ENCODE peak calls at places on chromosomes 5 and 9, in four cellular contexts. One of them, this sample, is unnamed.
A peak's percentile ranks its signal among the peaks of the same experiment; 100 is the strongest.

GRCh38 chr9:124040935-124041816 is 29.6 kb downstream of the LHX2 start:
- DNase-seq in lower lobe of right lung: peak; percentile 62
- DNase-seq in transverse colon: peak; percentile 58
- DNase-seq in cardiac muscle cell: peak; percentile 52
- DNase-seq in this sample: no peak

GRCh38 chr9:112348257-112348992 is 15.0 kb upstream of the PTBP3 start:
- DNase-seq in lower lobe of right lung: peak; percentile 89
- DNase-seq in transverse colon: peak; percentile 91
- DNase-seq in cardiac muscle cell: peak; percentile 57
- DNase-seq in this sample: no peak

GRCh38 chr5:62082370-62082778 is 223.6 kb upstream of the KIF2A start:
- DNase-seq in lower lobe of right lung: no peak
- DNase-seq in cardiac muscle cell: no peak
- DNase-seq in transverse colon: no peak
- DNase-seq in this sample: no peak

GRCh38 chr5:126777257-126777973 is 479 bp downstream of the LMNB1 start:
- DNase-seq in cardiac muscle cell: peak; percentile 79
- DNase-seq in lower lobe of right lung: peak; percentile 77
- DNase-seq in transverse colon: peak; percentile 64
- DNase-seq in this sample: no peak

GRCh38 chr5:61653802-61654580 is 321.9 kb downstream of the ZSWIM6 start:
- DNase-seq in transverse colon: no peak
- DNase-seq in cardiac muscle cell: no peak
- DNase-seq in lower lobe of right lung: no peak
- DNase-seq in this sample: no peak

GRCh38 chr9:101418518-101419111 is 17.0 kb downstream of the ALDOB start:
- DNase-seq in cardiac muscle cell: no peak
- DNase-seq in transverse colon: no peak
- DNase-seq in lower lobe of right lung: no peak
- DNase-seq in this sample: no peak

GRCh38 chr5:33556330-33557328 is 115.9 kb downstream of the TARS1 start:
- DNase-seq in cardiac muscle cell: no peak
- DNase-seq in transverse colon: no peak
- DNase-seq in lower lobe of right lung: no peak
- DNase-seq in this sample: no peak

GRCh38 chr9:134170525-134171315 is 6.4 kb upstream of the RNU6ATAC start:
- DNase-seq in transverse colon: no peak
- DNase-seq in cardiac muscle cell: no peak
- DNase-seq in lower lobe of right lung: no peak
- DNase-seq in this sample: no peak

GRCh38 chr9:108412755-108413154 is 443.0 kb downstream of the ACTL7B start:
- DNase-seq in lower lobe of right lung: no peak
- DNase-seq in transverse colon: no peak
- DNase-seq in cardiac muscle cell: no peak
- DNase-seq in this sample: peak; percentile 48

GRCh38 chr5:158224200-158224599 is 365.3 kb upstream of the CLINT1 start:
- DNase-seq in lower lobe of right lung: no peak
- DNase-seq in transverse colon: no peak
- DNase-seq in cardiac muscle cell: no peak
- DNase-seq in this sample: no peak

GRCh38 chr9:15280647-15281046 is 26.4 kb downstream of the TTC39B start:
- DNase-seq in cardiac muscle cell: no peak
- DNase-seq in transverse colon: no peak
- DNase-seq in lower lobe of right lung: no peak
- DNase-seq in this sample: no peak

GRCh38 chr9:91253488-91253887 is 108.2 kb downstream of the AUH start:
- DNase-seq in cardiac muscle cell: peak; percentile 29
- DNase-seq in lower lobe of right lung: no peak
- DNase-seq in transverse colon: no peak
- DNase-seq in this sample: no peak

GRCh38 chr9:80698725-80699124 is 990.6 kb downstream of the TLE1 start:
- DNase-seq in cardiac muscle cell: no peak
- DNase-seq in transverse colon: no peak
- DNase-seq in lower lobe of right lung: no peak
- DNase-seq in this sample: no peak

GRCh38 chr5:81191726-81192125 is 41.4 kb upstream of the CKMT2 start:
- DNase-seq in lower lobe of right lung: no peak
- DNase-seq in cardiac muscle cell: no peak
- DNase-seq in transverse colon: no peak
- DNase-seq in this sample: no peak

GRCh38 chr5:81195334-81195929 is 37.7 kb upstream of the CKMT2 start:
- DNase-seq in lower lobe of right lung: no peak
- DNase-seq in cardiac muscle cell: peak; percentile 28
- DNase-seq in transverse colon: no peak
- DNase-seq in this sample: no peak

GRCh38 chr5:81192351-81192750 is 40.8 kb upstream of the CKMT2 start:
- DNase-seq in transverse colon: no peak
- DNase-seq in cardiac muscle cell: no peak
- DNase-seq in lower lobe of right lung: no peak
- DNase-seq in this sample: no peak

GRCh38 chr5:81189875-81190467 is 43.2 kb upstream of the CKMT2 start:
- DNase-seq in lower lobe of right lung: no peak
- DNase-seq in cardiac muscle cell: peak; percentile 70
- DNase-seq in transverse colon: no peak
- DNase-seq in this sample: no peak

GRCh38 chr5:81194633-81195333 is 38.3 kb upstream of the CKMT2 start:
- DNase-seq in cardiac muscle cell: peak; percentile 87
- DNase-seq in transverse colon: peak; percentile 79
- DNase-seq in lower lobe of right lung: peak; percentile 85
- DNase-seq in this sample: peak; percentile 47
- H3K4me3 ChIP-seq in cardiac muscle cell: no peak overlapping the region
- H3K4me3 ChIP-seq in transverse colon: no peak overlapping the region
- H3K4me3 ChIP-seq in lower lobe of right lung: no peak overlapping the region
- H3K4me3 ChIP-seq in this sample: no peak overlapping the region

GRCh38 chr5:143044265-143044664 is 274.1 kb downstream of the ARHGAP26 start:
- DNase-seq in transverse colon: no peak
- DNase-seq in lower lobe of right lung: no peak
- DNase-seq in cardiac muscle cell: no peak
- DNase-seq in this sample: no peak
- H3K36me3 ChIP-seq in transverse colon: no peaks in the 10 kb centered on the region
- H3K36me3 ChIP-seq in lower lobe of right lung: peaks cover 12% of the 10 kb centered on the region
- H3K36me3 ChIP-seq in cardiac muscle cell: no peaks in the 10 kb centered on the region
- H3K36me3 ChIP-seq in this sample: no peaks in the 10 kb centered on the region

GRCh38 chr9:137323531-137324331 is 21.7 kb upstream of the NRARP start:
- DNase-seq in cardiac muscle cell: no peak
- DNase-seq in lower lobe of right lung: no peak
- DNase-seq in transverse colon: no peak
- DNase-seq in this sample: no peak
- H3K4me1 ChIP-seq in cardiac muscle cell: peaks cover 2% of the 10 kb centered on the region
- H3K4me1 ChIP-seq in lower lobe of right lung: peaks cover 28% of the 10 kb centered on the region
- H3K4me1 ChIP-seq in transverse colon: no peaks in the 10 kb centered on the region
- H3K4me1 ChIP-seq in this sample: peaks cover 4% of the 10 kb centered on the region

DNA sequence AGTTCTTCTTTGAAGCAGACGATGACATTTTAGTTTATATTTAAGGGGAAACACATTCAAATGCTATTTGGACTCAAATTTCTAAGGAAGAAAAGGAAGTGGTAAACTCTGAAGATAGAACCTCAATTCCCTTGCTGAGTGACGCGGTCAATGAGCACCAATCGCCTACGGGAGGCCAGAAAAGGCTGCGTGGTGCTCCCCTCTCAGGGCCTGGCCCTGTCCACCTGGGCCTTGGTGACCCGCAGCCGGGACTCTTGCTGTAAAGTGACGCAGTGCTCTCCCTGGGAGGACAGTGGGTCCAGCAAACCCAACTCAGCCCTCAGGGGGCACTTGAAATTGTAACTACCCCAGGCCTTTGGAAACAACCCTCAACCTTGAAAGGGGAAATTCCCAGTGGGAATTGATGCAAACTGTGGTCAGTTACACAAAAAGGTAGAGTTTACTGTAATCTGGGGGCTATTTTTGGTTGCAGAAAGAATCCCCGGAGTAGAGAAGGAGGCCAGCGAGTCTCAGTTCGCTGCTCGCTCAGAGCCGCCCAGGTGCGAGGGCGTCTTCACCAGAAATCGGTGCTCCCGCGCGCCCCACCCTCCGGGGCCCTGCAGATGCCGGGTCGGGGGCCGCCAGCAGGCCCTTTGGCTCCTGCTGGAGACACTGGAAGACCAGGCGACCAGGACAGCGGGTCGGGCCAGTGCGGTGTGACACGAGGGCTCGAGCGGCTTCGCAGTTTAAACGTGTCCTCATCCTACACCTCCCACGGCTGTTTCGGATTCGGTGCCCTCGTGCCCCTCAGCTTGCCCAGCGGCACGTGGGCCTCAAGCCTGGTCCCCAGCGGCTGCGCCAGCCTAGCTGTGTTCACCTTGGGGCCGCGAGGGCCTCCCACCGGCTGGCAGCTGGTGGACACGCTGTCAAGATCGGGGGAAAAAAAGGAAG is 1.4 kb upstream of the ANKRD33B start:
- DNase-seq in transverse colon: no peak
- DNase-seq in lower lobe of right lung: no peak
- DNase-seq in cardiac muscle cell: no peak
- DNase-seq in this sample: no peak
- H3K4me3 ChIP-seq in transverse colon: no peak overlapping the region
- H3K4me3 ChIP-seq in lower lobe of right lung: peak overlapping the region; percentile 67
- H3K4me3 ChIP-seq in cardiac muscle cell: no peak overlapping the region
- H3K4me3 ChIP-seq in this sample: peak overlapping the region; percentile 49